ENCODE peak calls at places on chromosomes 11 and 22, in four cellular contexts. D is GM12878, A is K562, Y is H1. S is an unnamed sample.

GRCh38 chr22:46763051-46763705 is 728 bp downstream of the TBC1D22A start:
- DNase-seq in D (no peak), A (peak), Y (no peak), S (peak)

GRCh38 chr11:121870202-121871045 is 245.6 kb downstream of the BLID start:
- DNase-seq in A (no peak), Y (no peak), D (no peak), S (no peak)

GRCh38 chr22:30754521-30754920 is 59.8 kb downstream of the OSBP2 start:
- DNase-seq in D (no peak), Y (no peak), A (no peak), S (no peak)

GRCh38 chr11:121485221-121485620 is 32.5 kb upstream of the SORL1-AS1 start:
- DNase-seq in Y (no peak), D (no peak), A (no peak), S (no peak)

GRCh38 chr11:123461164-123461563 is 31.1 kb downstream of the GRAMD1B start:
- DNase-seq in D (no peak), A (no peak), Y (no peak), S (peak)

GRCh38 chr11:2827256-2827655 is 58.3 kb downstream of the CDKN1C start:
- DNase-seq in Y (no peak), A (no peak), D (no peak), S (no peak)

GRCh38 chr11:235180-235997 is 753 bp downstream of the SIRT3 start:
- DNase-seq in Y (no peak), D (no peak), A (no peak), S (no peak)

GRCh38 chr11:103927535-103927934 is 108.9 kb upstream of the DDI1 start:
- DNase-seq in Y (no peak), A (no peak), D (no peak), S (peak)

GRCh38 chr11:106840993-106841392 is 177.3 kb downstream of the GUCY1A2 start:
- DNase-seq in D (no peak), A (no peak), Y (no peak), S (no peak)

GRCh38 chr11:10925149-10925926 is 67.5 kb upstream of the ZBED5 start:
- DNase-seq in D (no peak), A (no peak), Y (no peak), S (no peak)

GRCh38 chr11:86103808-86104207 is 34.9 kb upstream of the PICALM start:
- DNase-seq in A (no peak), D (no peak), Y (no peak), S (no peak)

GRCh38 chr11:2315395-2316168 is 13.8 kb downstream of the TSPAN32 start:
- DNase-seq in D (no peak), Y (no peak), A (no peak), S (no peak)

GRCh38 chr11:130480721-130481140 is 32.3 kb downstream of the ADAMTS15 start:
- DNase-seq in A (no peak), D (no peak), Y (no peak), S (no peak)

GRCh38 chr22:42714768-42715430 is 5.8 kb downstream of the A4GALT start:
- DNase-seq in A (no peak), Y (no peak), D (no peak), S (no peak)

GRCh38 chr22:38035530-38035885 is 21.7 kb upstream of the PICK1 start:
- DNase-seq in Y (no peak), A (no peak), D (no peak), S (peak)

GRCh38 chr11:107370390-107370789 is 87.2 kb downstream of the CWF19L2 start:
- DNase-seq in D (peak), Y (no peak), A (no peak), S (no peak)

GRCh38 chr11:4606231-4607015 is 1.6 kb downstream of the TRIM68 start:
- DNase-seq in A (no peak), Y (no peak), D (no peak), S (no peak)

GRCh38 chr11:293852-294661 is 5.1 kb downstream of the PGGHG start:
- DNase-seq in D (no peak), A (no peak), Y (no peak), S (no peak)

GRCh38 chr11:65180877-65181568 is 705 bp upstream of the CAPN1 start:
- DNase-seq in Y (peak), D (peak), A (peak), S (peak)

GRCh38 chr11:64766881-64767280 is 7.1 kb upstream of the PYGM start:
- DNase-seq in D (no peak), A (no peak), Y (no peak), S (peak)

GRCh38 chr11:72223615-72224586 is 666 bp upstream of the INPPL1 start:
- DNase-seq in D (no peak), Y (peak), A (peak), S (peak)

GRCh38 chr11:19607656-19608360 is 104.8 kb upstream of the NAV2 start:
- DNase-seq in D (no peak), Y (no peak), A (no peak), S (no peak)

GRCh38 chr11:128052912-128053641 is 534.3 kb downstream of the ETS1 start:
- DNase-seq in A (no peak), D (no peak), Y (no peak), S (peak)

GRCh38 chr22:31659246-31659645 is 2.8 kb downstream of the PISD start:
- DNase-seq in Y (no peak), A (no peak), D (no peak), S (no peak)

GRCh38 chr11:44559207-44559943 is 6.1 kb upstream of the CD82 start:
- DNase-seq in A (no peak), D (peak), Y (peak), S (no peak)

GRCh38 chr11:28144808-28145207 is 36.6 kb downstream of the METTL15 start:
- DNase-seq in Y (no peak), D (no peak), A (no peak), S (no peak)

GRCh38 chr11:66981976-66982578 is 7.0 kb downstream of the C11orf86 start:
- DNase-seq in D (no peak), A (peak), Y (no peak), S (peak)

GRCh38 chr22:38062782-38063181 is 5.6 kb downstream of the PICK1 start:
- DNase-seq in D (no peak), Y (no peak), A (no peak), S (no peak)

GRCh38 chr22:18096823-18097222 is 13.8 kb upstream of the TUBA8 start:
- DNase-seq in D (no peak), Y (no peak), A (no peak), S (no peak)

GRCh38 chr11:66727282-66727882 is 1.6 kb downstream of the SPTBN2 start:
- DNase-seq in A (peak), Y (peak), D (no peak), S (peak)

GRCh38 chr11:46121724-46122477 is 647 bp upstream of the PHF21A start:
- DNase-seq in Y (peak), D (no peak), A (peak), S (peak)

GRCh38 chr22:19654338-19654922 is 59.9 kb upstream of the SEPTIN5 start:
- DNase-seq in A (no peak), Y (no peak), D (no peak), S (no peak)

GRCh38 chr11:67639438-67639859 is at the start of gene TBX10:
- DNase-seq in D (no peak), Y (peak), A (no peak), S (no peak)

GRCh38 chr11:64314146-64314804 is 3.1 kb downstream of the TRMT112 start:
- DNase-seq in A (no peak), D (no peak), Y (no peak), S (peak)

GRCh38 chr22:29157759-29158535 is 47.7 kb upstream of the EMID1 start:
- DNase-seq in D (no peak), Y (no peak), A (peak), S (no peak)

GRCh38 chr11:60910281-60910687 is 3.7 kb upstream of the TMEM109 start:
- DNase-seq in A (no peak), Y (no peak), D (peak), S (no peak)

GRCh38 chr11:109730669-109731068 is 308.7 kb downstream of the C11orf87 start:
- DNase-seq in D (no peak), Y (no peak), A (no peak), S (no peak)

GRCh38 chr22:19889951-19890350 is 35.3 kb upstream of the GNB1L start:
- DNase-seq in Y (no peak), D (no peak), A (no peak), S (no peak)

GRCh38 chr11:2987881-2988280 is 4.2 kb downstream of the NAP1L4 start:
- DNase-seq in A (no peak), Y (no peak), D (no peak), S (no peak)

GRCh38 chr22:23129149-23129548 is 12.6 kb downstream of the RSPH14 start:
- DNase-seq in A (no peak), D (no peak), Y (no peak), S (no peak)

GRCh38 chr22:23127055-23127756 is 14.6 kb downstream of the RSPH14 start:
- DNase-seq in Y (no peak), D (no peak), A (peak), S (no peak)

GRCh38 chr22:23127788-23128187 is 14.0 kb downstream of the RSPH14 start:
- DNase-seq in A (no peak), Y (no peak), D (no peak), S (no peak)

GRCh38 chr22:23126165-23127054 is 15.4 kb downstream of the RSPH14 start:
- DNase-seq in A (peak), D (no peak), Y (no peak), S (no peak)

GRCh38 chr22:23128269-23129108 is 13.3 kb downstream of the RSPH14 start:
- DNase-seq in A (peak), Y (peak), D (no peak), S (peak)
- H2AFZ ChIP-seq in A (no peak), Y (no peak), D (no peak), S (no peak)

GRCh38 chr11:126392638-126393023 is 37.1 kb downstream of the ST3GAL4 start:
- DNase-seq in D (no peak), A (no peak), Y (no peak), S (no peak)

GRCh38 chr11:126391970-126392637 is 36.6 kb downstream of the ST3GAL4 start:
- DNase-seq in A (peak), D (peak), Y (no peak), S (no peak)

GRCh38 chr11:126391286-126391954 is 35.9 kb downstream of the ST3GAL4 start:
- DNase-seq in A (no peak), D (no peak), Y (no peak), S (no peak)

GRCh38 chr11:126393143-126393542 is 37.7 kb downstream of the ST3GAL4 start:
- DNase-seq in Y (no peak), A (no peak), D (no peak), S (no peak)

GRCh38 chr11:126394036-126394435 is 38.5 kb downstream of the ST3GAL4 start:
- DNase-seq in Y (no peak), A (no peak), D (no peak), S (no peak)
- TF ChIP-seq NRF1 in Y (no peak), A (no peak), D (no peak), S (no peak)

DNA sequence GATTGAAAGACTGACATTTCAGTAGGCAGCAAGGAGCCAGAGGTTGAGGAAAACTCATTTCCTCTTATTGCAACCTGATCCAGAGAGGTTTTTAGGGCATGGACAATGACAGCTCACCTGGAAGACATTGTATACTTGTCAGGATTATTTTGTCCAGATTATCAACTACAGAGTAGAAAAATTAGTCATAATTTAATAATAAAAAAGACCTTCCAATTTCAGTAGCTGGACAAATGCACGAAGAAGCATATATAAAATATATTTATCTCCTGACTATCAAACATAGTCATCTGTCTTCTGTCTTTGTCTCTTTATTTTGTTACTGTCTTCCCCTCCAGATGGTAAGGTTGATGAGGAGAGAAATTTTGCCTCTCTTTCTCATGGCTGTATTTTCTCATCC is 330.6 kb upstream of the RAG2 start:
- DNase-seq in Y (no peak), D (no peak), A (no peak), S (no peak)
- H2AFZ ChIP-seq in Y (no peak), D (no peak), A (no peak), S (no peak)

GRCh38 chr11:94773842-94774241 is 5.7 kb downstream of the AMOTL1 start:
- DNase-seq in Y (no peak), D (no peak), A (no peak), S (no peak)

GRCh38 chr11:94769897-94770296 is 1.7 kb downstream of the AMOTL1 start:
- DNase-seq in A (no peak), D (no peak), Y (no peak), S (no peak)

GRCh38 chr11:94771390-94771789 is 3.2 kb downstream of the AMOTL1 start:
- DNase-seq in A (no peak), Y (no peak), D (no peak), S (no peak)

GRCh38 chr11:94770563-94771120 is 2.5 kb downstream of the AMOTL1 start:
- DNase-seq in A (no peak), D (no peak), Y (no peak), S (peak)

GRCh38 chr11:94771951-94772350 is 3.8 kb downstream of the AMOTL1 start:
- DNase-seq in Y (no peak), D (no peak), A (no peak), S (no peak)
- TF ChIP-seq NRF1 in Y (no peak), D (no peak), A (no peak), S (no peak)

DNA sequence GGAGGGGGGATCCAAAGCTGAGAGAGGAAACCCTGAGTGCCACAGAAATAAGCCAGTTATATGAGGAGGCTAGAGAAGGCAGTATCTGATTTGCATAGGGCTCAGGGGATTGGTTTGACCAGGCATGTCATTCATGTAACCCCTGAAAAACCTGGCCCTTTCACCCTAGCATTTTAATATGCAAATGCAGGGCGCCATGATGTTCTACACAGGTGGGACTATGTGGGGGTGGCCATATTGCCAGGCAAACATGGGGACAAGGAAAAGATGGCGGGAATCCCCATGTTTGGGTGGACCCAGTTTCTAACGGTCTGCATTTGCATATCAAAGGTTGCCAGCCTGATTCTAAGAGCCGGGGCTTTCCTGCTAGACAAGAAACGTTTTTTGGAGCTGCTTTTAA is 27.2 kb downstream of the CSF2RB start:
- DNase-seq in Y (no peak), A (no peak), D (peak), S (no peak)
- H2AFZ ChIP-seq in Y (no peak), A (peak), D (peak), S (no peak)

DNA sequence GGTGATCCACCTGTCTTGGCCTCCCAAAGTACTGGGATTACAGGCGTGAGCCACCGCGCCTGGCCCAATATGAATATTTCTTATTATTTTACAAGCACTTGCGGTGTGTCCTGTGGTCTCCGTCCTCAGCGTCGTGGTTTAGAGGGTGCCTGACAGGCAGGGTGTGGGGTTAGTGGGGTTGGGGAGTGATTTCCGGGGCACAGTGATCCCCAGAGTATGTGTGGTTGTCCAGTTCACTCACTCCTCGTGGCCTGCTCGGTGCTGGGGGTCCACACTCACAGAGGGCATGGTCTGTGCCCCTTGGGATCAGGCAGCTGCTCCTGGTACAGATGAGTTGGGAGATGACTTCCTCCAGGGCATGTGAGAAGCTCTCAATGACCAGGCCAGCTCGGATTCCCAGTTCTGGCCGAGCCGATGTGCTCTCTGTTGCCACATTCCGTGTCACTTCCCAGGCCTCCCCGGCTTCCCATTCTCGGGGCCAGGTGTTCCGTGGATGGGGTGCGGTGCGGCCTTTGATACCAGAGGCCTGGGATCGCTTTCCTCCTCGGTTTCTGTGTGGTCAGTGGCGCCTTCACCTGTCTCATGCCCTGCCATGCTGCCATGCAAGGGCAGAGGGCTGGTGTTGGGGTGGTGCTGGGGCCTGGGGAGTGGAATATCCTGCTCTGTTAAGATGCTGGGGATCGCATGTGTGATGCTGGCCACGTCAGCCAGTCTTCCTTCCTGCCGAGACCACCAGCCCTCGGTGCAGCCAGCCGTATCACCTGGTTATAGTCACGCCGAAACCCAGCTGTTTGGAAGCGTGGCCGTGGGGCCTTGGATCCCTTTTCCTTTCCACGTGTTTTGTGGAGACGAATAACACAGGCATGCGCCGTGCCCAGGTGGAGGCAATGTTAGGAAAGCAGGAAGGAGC is 39.6 kb downstream of the PARVB start:
- DNase-seq in A (no peak), Y (no peak), D (peak), S (no peak)
- TF ChIP-seq NRF1 in A (no peak), Y (no peak), D (no peak), S (no peak)

GRCh38 chr22:49820984-49821383 is 6.7 kb downstream of the BRD1 start:
- DNase-seq in A (no peak), D (no peak), Y (no peak), S (no peak)
- H2AFZ ChIP-seq in A (no peak), D (no peak), Y (no peak), S (no peak)

DNA sequence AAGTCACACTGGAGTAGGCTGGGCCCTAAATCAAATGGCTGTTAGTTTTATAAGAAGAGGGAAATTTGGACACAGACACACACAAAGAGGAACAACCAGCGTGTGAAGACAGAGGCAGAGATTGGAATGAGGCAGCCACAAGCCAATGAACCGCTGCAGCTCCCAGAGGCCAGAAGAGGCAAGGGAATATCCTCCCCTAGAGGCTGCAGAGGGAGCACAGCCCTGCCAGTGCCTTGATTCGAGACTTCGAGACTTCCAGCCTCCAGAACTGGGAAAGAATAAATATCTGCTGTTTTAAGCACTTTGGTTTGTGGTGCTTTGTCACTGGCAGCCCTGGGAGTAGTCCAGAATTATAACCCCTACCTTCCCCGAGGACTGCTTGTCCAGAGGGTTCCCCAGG is 484.4 kb downstream of the MN1 start:
- DNase-seq in D (no peak), A (no peak), Y (no peak), S (no peak)
- TF ChIP-seq NRF1 in D (no peak), A (no peak), Y (no peak), S (no peak)

S was measured in SK-N-SH.